ENCODE peak calls at places on chromosome 6, in nine cellular contexts. B, V, S, T, N, H, W, U and R are unnamed samples. For H3K9me3, the result is how much of the 10 kb centered on the place peaks cover.

GRCh38 chr6:14841901-14842421 is 403.9 kb upstream of the JARID2 start:
- DNase-seq in T (peak), V (no peak), U (no peak), W (peak), S (peak), N (no peak), H (no peak), B (no peak), R (no peak)

GRCh38 chr6:167930300-167930699 is 67.2 kb upstream of the KIF25 start:
- DNase-seq in U (no peak), H (no peak), N (no peak), T (peak), S (no peak), B (no peak), V (no peak), W (no peak), R (no peak)

GRCh38 chr6:89311853-89312531 is 3.1 kb downstream of the GABRR2 start:
- DNase-seq in T (peak), N (no peak), U (peak), H (peak), S (no peak), B (no peak), W (peak), V (peak), R (peak)

GRCh38 chr6:12962995-12963394 is 246.4 kb downstream of the PHACTR1 start:
- DNase-seq in T (peak), V (no peak), H (no peak), S (no peak), N (no peak), W (no peak), U (no peak), B (no peak), R (no peak)

GRCh38 chr6:50655848-50656453 is 57.4 kb upstream of the TFAP2D start:
- DNase-seq in S (no peak), H (no peak), U (no peak), W (no peak), N (no peak), V (no peak), T (peak), B (no peak), R (no peak)

GRCh38 chr6:41077536-41077935 is 4.8 kb downstream of the NFYA start:
- DNase-seq in H (no peak), T (no peak), U (no peak), W (no peak), S (no peak), V (no peak), N (no peak), B (no peak), R (no peak)

GRCh38 chr6:153096792-153097191 is 34.3 kb downstream of the RGS17 start:
- DNase-seq in T (no peak), S (no peak), H (no peak), B (no peak), W (no peak), N (no peak), V (no peak), U (no peak), R (no peak)

GRCh38 chr6:44431118-44431725 is 43.7 kb downstream of the CDC5L start:
- DNase-seq in N (peak), H (no peak), S (no peak), V (peak), T (peak), B (peak), W (peak), U (peak), R (peak)

GRCh38 chr6:64280569-64280968 is 645.0 kb downstream of the PHF3 start:
- DNase-seq in B (no peak), V (no peak), T (peak), W (no peak), H (no peak), N (no peak), U (no peak), S (no peak), R (no peak)

GRCh38 chr6:52076791-52077179 is 10.6 kb downstream of the PKHD1 start:
- DNase-seq in N (no peak), U (no peak), H (no peak), W (no peak), T (no peak), V (no peak), B (no peak), S (no peak), R (no peak)

GRCh38 chr6:42510795-42511194 is 53.0 kb upstream of the UBR2 start:
- DNase-seq in V (no peak), T (no peak), H (no peak), B (no peak), W (no peak), N (no peak), S (no peak), U (no peak), R (no peak)

GRCh38 chr6:50077385-50077784 is 27.7 kb upstream of the DEFB112 start:
- DNase-seq in H (no peak), U (no peak), S (no peak), W (no peak), N (no peak), B (no peak), V (no peak), T (no peak), R (no peak)

GRCh38 chr6:151891524-151891923 is 84.0 kb downstream of the ESR1 start:
- DNase-seq in T (no peak), W (no peak), B (no peak), V (no peak), S (no peak), U (no peak), H (no peak), N (no peak), R (no peak)

GRCh38 chr6:12137480-12137879 is 125.4 kb downstream of the HIVEP1 start:
- DNase-seq in H (peak), B (no peak), T (peak), U (peak), S (no peak), V (peak), W (peak), N (no peak), R (peak)

GRCh38 chr6:87664943-87665342 is 37.1 kb downstream of the AKIRIN2 start:
- DNase-seq in T (no peak), U (no peak), H (no peak), W (no peak), B (no peak), N (no peak), V (no peak), S (no peak), R (no peak)

GRCh38 chr6:27066381-27066780 is 181.1 kb upstream of the PRSS16 start:
- DNase-seq in S (no peak), U (no peak), H (no peak), N (no peak), W (no peak), B (no peak), V (no peak), T (no peak), R (no peak)

GRCh38 chr6:134427721-134428120 is 109.8 kb upstream of the SGK1 start:
- DNase-seq in U (no peak), N (no peak), B (no peak), S (no peak), V (no peak), T (no peak), W (no peak), H (no peak), R (no peak)

GRCh38 chr6:35786272-35786671 is 5.5 kb downstream of the CLPSL1 start:
- DNase-seq in N (no peak), B (no peak), U (no peak), T (no peak), W (no peak), H (no peak), V (no peak), S (no peak), R (no peak)

GRCh38 chr6:82963527-82963926 is 102.1 kb downstream of the UBE3D start:
- DNase-seq in V (no peak), S (no peak), H (no peak), B (no peak), W (no peak), T (no peak), N (no peak), U (no peak), R (no peak)

GRCh38 chr6:131024565-131024964 is 38.5 kb downstream of the EPB41L2 start:
- DNase-seq in U (no peak), B (no peak), H (no peak), S (no peak), V (no peak), W (no peak), T (no peak), N (no peak), R (no peak)

GRCh38 chr6:112289039-112289566 is 34.7 kb upstream of the LAMA4 start:
- DNase-seq in U (peak), H (peak), V (no peak), S (no peak), T (peak), N (no peak), B (no peak), W (peak), R (peak)

GRCh38 chr6:25962368-25963127 is at the start of gene TRIM38:
- DNase-seq in N (peak), V (peak), T (peak), W (peak), H (peak), B (peak), U (peak), S (no peak), R (peak)

GRCh38 chr6:97958143-97958542 is 675.1 kb upstream of the MMS22L start:
- DNase-seq in B (no peak), U (peak), W (no peak), N (no peak), T (peak), S (peak), V (peak), H (no peak), R (no peak)

GRCh38 chr6:43771858-43772570 is 2.0 kb downstream of the VEGFA start:
- DNase-seq in H (peak), U (no peak), S (peak), W (peak), T (peak), V (peak), N (peak), B (peak), R (peak)

GRCh38 chr6:19298422-19298821 is 538.7 kb upstream of the ID4 start:
- DNase-seq in N (no peak), W (no peak), V (no peak), S (no peak), B (no peak), H (no peak), T (no peak), U (no peak), R (no peak)

GRCh38 chr6:53517021-53517420 is 27.9 kb downstream of the GCLC start:
- DNase-seq in U (no peak), H (no peak), B (no peak), V (peak), T (peak), W (no peak), N (no peak), S (no peak), R (peak)

GRCh38 chr6:102732908-102733307 is 1339.4 kb downstream of the GRIK2 start:
- DNase-seq in T (peak), B (no peak), H (no peak), S (no peak), W (no peak), N (no peak), V (peak), U (no peak), R (no peak)

GRCh38 chr6:50128420-50129005 is 78.8 kb upstream of the DEFB112 start:
- DNase-seq in B (no peak), V (no peak), U (no peak), N (no peak), T (peak), S (no peak), H (no peak), W (no peak), R (no peak)

GRCh38 chr6:20840675-20841074 is 306.4 kb downstream of the CDKAL1 start:
- DNase-seq in N (peak), S (no peak), B (no peak), T (peak), U (no peak), W (no peak), V (no peak), H (no peak), R (no peak)

GRCh38 chr6:113858067-113858604 is 991 bp downstream of the MARCKS start:
- DNase-seq in S (peak), U (peak), T (peak), W (peak), H (peak), N (no peak), B (no peak), V (peak), R (peak)

GRCh38 chr6:146613947-146614346 is 15.2 kb downstream of the ADGB start:
- DNase-seq in T (no peak), U (no peak), N (no peak), V (no peak), B (no peak), S (no peak), H (no peak), W (no peak), R (no peak)

GRCh38 chr6:39892490-39893129 is 41.7 kb downstream of the MOCS1 start:
- DNase-seq in V (peak), W (peak), S (peak), B (no peak), U (peak), N (peak), T (peak), H (peak), R (peak)

GRCh38 chr6:1190361-1190760 is 121.5 kb upstream of the FOXQ1 start:
- DNase-seq in T (peak), U (no peak), H (no peak), W (no peak), S (no peak), V (peak), B (no peak), N (no peak), R (no peak)
- H3K27ac ChIP-seq in T (peak), U (no peak), H (no peak), W (no peak), S (no peak), V (no peak), B (no peak), N (no peak), R (no peak)

DNA sequence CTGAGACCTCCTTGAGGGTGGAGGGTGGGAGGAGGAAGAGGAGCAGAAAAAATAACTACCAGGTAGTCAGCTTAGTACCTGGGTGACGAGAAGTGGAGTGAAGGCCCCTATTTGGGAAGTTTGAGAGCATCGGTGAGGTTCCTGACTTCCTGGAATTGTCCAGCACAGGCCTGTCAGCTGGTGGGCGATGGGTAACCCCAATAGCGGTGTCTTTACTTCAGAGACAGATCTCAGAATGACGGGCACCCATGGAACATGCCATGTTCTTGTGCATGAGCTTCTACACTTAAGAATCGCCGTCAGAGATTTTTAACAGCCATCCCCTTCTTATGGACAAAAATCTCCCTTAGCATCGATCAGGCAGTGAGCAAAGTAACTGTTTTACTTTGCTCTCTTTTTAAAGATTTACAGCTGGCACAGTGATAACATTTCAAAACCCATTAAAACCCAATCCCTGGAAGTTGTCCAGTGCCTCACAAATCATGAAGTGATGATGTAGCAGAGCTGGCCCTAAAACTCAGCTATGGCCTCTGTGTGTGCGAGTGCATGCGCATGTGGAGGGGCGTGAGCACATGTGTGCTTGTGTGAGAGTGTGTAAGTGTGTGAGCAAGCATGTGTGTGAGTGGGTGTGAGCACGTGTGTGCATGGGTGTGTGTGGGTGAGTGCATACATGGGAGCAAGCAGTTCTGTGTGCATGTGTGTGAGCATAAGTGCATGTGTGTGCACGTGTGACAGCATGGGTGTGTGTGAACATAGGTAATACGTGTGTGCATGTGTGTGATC is 85.2 kb downstream of the DLL1 start:
- DNase-seq in V (no peak), N (no peak), U (no peak), B (no peak), H (peak), W (no peak), S (no peak), T (no peak), R (no peak)
- H3K9me3 ChIP-seq in V (under half), N (under half), U (under half), B (under half), H (under half), W (under half), S (under half), T (under half), R (under half)

DNA sequence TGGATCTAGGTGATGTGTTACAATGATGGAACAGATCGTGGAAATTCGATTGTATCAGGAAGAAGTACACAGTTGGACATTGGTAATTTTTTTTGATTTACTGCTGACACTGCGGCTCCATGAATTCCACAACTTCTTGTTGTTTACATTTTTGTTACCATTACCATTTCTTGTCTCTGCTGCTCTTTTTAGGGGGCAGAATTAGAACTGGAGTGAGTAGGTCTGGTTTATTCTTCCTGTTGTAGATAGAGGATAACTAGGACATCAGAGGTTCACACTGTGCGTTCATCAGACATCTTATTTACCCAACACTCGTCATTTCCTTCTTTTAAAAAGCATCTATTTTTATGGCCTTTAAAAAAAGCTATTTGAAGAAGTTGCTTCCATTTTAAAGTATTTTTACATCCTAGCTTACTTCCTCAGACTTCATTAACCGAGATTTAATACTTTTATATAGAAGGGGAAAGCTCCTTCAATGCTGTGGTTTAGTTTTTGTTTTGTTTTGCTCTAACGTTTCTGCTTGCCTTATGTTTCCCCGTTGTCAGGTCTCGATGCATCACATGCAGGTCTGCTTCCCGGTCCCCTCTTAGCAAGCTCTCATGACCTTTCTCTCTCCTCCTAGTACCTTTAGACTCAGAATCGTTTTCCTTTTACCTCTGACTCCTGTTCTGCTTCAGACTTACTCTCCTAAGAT is 139.1 kb downstream of the ARID1B start:
- DNase-seq in U (no peak), B (no peak), V (no peak), W (no peak), H (no peak), T (no peak), S (no peak), N (no peak), R (no peak)
- H3K27ac ChIP-seq in U (no peak), B (no peak), V (no peak), W (no peak), H (no peak), T (no peak), S (no peak), N (peak), R (no peak)

GRCh38 chr6:169675011-169675410 is 26.8 kb downstream of the WDR27 start:
- DNase-seq in H (peak), W (no peak), V (no peak), U (no peak), T (no peak), B (no peak), N (no peak), S (no peak), R (no peak)
- H3K9me3 ChIP-seq in H (under half), W (under half), V (under half), U (under half), T (under half), B (under half), N (under half), S (under half), R (under half)

DNA sequence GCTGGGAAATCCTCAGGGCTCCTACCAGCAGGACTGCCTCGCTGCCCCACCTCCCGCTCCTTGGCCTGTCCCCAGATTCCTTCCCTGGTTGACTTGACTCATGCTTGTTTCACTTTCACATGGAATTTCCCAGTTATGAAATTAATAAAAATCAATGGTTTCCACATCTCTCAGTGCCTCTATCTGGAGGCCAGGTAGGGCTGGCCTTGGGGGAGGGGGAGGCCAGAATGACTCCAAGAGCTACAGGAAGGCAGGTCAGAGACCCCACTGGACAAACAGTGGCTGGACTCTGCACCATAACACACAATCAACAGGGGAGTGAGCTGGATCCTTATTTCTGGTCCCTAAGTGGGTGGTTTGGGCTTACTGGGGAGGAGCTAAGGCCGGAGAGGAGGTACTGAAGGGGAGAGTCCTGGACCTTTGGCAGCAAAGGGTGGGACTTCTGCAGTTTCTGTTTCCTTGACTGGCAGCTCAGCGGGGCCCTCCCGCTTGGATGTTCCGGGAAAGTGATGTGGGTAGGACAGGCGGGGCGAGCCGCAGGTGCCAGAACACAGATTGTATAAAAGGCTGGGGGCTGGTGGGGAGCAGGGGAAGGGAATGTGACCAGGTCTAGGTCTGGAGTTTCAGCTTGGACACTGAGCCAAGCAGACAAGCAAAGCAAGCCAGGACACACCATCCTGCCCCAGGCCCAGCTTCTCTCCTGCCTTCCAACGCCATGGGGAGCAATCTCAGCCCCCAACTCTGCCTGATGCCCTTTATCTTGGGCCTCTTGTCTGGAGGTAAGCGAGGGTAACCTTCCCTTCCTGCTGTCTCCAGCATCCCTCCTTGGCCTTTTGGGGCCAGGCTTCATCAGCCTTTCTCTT is at the start of gene CFB:
- DNase-seq in T (peak), V (peak), U (peak), H (peak), W (peak), B (no peak), S (peak), N (no peak), R (peak)
- H3K27ac ChIP-seq in T (peak), V (peak), U (peak), H (peak), W (peak), B (no peak), S (peak), N (no peak), R (peak)